ENCODE peak calls at places on chromosomes 3 and 15, in six cellular contexts. R is foreskin fibroblast, Y is mammary epithelial cell, G is Caco-2, Q is fibroblast of pulmonary artery, N is kidney. C is an unnamed sample.

GRCh38 chr15:31358957-31359721 is 32.5 kb downstream of the KLF13 start:
- DNase-seq in R (no peak), Y (no peak), G (no peak), Q (no peak), N (no peak), C (no peak)

GRCh38 chr3:151067158-151067557 is 18.3 kb upstream of the MED12L start:
- DNase-seq in R (no peak), Y (no peak), G (peak), Q (peak), N (no peak), C (peak)

GRCh38 chr3:138861755-138862333 is 27.1 kb upstream of the PIK3CB start:
- DNase-seq in R (peak), Y (peak), G (no peak), Q (peak), N (no peak), C (no peak)

GRCh38 chr15:59556405-59556804 is 55.2 kb upstream of the GCNT3 start:
- DNase-seq in R (no peak), Y (peak), G (no peak), Q (no peak), N (no peak), C (no peak)

GRCh38 chr3:172156309-172156998 is 117.1 kb downstream of the FNDC3B start:
- DNase-seq in R (no peak), Y (peak), G (no peak), Q (no peak), N (peak), C (no peak)

GRCh38 chr15:92677998-92678397 is 22.4 kb upstream of the FAM174B start:
- DNase-seq in R (no peak), Y (no peak), G (no peak), Q (no peak), N (no peak), C (peak)

GRCh38 chr15:51837784-51838183 is 8.3 kb downstream of the TMOD3 start:
- DNase-seq in R (no peak), Y (no peak), G (no peak), Q (peak), N (no peak), C (peak)

GRCh38 chr3:5212625-5213573 is 25.4 kb downstream of the EDEM1 start:
- DNase-seq in R (no peak), Y (no peak), G (no peak), Q (no peak), N (no peak), C (no peak)

GRCh38 chr15:31163769-31164572 is 62.4 kb upstream of the TRPM1 start:
- DNase-seq in R (no peak), Y (peak), G (no peak), Q (peak), N (no peak), C (no peak)

DNA sequence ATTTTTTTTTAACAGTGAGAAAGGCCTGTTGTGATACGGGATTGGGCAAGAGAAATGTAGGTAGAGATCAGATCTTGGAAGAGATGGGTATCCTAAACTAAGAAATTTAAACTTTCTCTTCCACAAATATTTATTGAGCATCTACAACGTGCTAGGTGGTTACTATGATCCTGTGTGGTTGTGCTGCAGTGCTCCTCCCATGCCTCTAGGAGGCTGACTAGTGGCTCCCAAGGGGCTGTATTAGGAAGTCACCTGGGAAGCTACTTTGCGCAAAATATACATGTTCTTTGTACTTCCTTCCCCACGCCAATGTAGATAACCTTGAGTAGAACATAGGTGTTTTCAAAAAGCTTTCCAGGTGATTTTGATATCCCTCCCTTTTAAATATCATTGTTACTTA is 27.2 kb downstream of the USP3 start:
- DNase-seq in R (no peak), Y (no peak), G (no peak), Q (no peak), N (no peak), C (no peak)
- TF ChIP-seq CTCF in R (no peak), Y (peak), G (peak), Q (peak), N (no peak), C (peak)

GRCh38 chr3:184272269-184272668 is 3.6 kb upstream of the ECE2 start:
- DNase-seq in R (no peak), Y (no peak), G (no peak), Q (no peak), N (no peak), C (no peak)

GRCh38 chr3:184275302-184275701 is 520 bp upstream of the ECE2 start:
- DNase-seq in R (no peak), Y (no peak), G (no peak), Q (no peak), N (no peak), C (no peak)

GRCh38 chr3:184277366-184277765 is 1.5 kb downstream of the ECE2 start:
- DNase-seq in R (no peak), Y (no peak), G (no peak), Q (no peak), N (no peak), C (no peak)

DNA sequence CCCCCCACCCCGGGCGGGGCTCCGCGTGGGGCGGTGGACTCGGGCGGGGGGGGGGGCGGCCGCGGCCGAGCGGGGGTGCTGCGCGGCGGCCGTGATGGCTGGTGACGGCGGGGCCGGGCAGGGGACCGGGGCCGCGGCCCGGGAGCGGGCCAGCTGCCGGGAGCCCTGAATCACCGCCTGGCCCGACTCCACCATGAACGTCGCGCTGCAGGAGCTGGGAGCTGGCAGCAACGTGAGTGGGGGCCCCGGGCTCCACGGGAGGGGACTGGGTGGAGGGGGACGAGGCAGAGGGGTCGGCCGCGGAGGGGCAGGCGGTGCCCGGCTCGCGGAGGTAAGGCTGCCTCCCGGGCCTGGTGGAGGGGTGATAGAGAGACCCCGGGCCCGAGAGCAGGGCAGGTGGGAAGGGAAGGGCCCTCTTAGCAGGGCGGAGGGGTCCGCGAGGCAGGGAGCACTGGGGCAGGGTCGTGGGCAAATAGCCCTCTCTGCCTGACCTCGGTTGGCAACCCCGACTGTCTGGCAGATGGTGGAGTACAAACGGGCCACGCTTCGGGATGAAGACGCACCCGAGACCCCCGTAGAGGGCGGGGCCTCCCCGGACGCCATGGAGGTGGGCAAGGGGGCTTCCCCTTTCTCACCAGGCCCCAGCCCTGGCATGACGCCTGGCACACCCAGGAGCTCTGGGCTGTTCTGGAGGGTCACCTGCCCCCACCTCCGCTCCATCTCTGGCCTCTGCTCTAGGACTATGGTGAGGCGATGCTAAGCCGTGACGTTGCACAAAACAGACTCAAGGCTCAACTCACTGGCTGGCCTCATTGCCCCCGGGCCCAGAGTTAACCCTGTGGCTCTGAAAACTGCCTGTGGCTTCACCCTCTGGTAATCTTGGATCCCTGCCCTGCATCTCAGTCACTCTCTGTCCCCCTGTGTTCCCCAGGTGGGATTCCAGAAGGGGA is at the start of gene ECE2:
- DNase-seq in R (no peak), Y (no peak), G (no peak), Q (no peak), N (peak), C (no peak)
- H3K4me3 ChIP-seq in R (no peak), Y (no peak), G (no peak), Q (no peak), N (no peak), C (no peak)

GRCh38 chr15:78004919-78005634 is 72.4 kb downstream of the TBC1D2B start:
- DNase-seq in R (peak), Y (peak), G (no peak), Q (peak), N (peak), C (peak)
- TF ChIP-seq CTCF in R (peak), Y (no peak), G (no peak), Q (peak), N (peak), C (peak)

GRCh38 chr15:63042879-63043340 is 363 bp downstream of the TPM1 start:
- DNase-seq in R (no peak), Y (no peak), G (no peak), Q (no peak), N (no peak), C (peak)
- H3K4me3 ChIP-seq in R (peak), Y (peak), G (peak), Q (peak), N (peak), C (peak)

DNA sequence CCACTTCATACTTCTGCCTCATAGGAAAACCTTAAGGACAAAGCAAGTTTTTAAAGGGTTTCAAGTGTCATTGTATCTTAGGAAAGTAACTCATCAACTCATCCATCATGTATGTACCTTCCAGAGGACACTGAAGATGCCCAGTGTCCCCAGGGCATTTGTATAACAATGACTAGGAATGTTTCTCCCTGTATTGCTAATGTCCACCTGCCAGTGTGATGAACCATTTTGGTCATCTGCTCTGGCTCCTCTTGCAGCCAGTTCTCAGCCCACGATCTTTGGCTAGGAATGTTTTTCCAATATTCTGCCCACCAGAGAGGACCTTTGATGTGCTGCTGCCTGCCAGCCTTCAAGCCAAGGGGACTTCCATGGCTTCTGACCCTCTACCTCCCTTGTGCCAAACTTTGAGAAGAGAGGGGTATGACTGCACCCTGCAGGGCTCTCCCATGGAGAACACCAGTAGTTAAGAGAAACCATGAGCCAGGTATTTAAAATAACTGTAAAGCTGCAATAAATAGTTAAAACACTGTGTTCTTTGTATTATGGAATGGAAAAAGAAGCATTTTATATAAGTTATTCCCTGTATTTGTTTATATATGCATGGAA is 11.4 kb downstream of the LMOD3 start:
- DNase-seq in R (no peak), Y (no peak), G (no peak), Q (no peak), N (no peak), C (no peak)
- TF ChIP-seq CTCF in R (no peak), Y (no peak), G (no peak), Q (no peak), N (no peak), C (no peak)

DNA sequence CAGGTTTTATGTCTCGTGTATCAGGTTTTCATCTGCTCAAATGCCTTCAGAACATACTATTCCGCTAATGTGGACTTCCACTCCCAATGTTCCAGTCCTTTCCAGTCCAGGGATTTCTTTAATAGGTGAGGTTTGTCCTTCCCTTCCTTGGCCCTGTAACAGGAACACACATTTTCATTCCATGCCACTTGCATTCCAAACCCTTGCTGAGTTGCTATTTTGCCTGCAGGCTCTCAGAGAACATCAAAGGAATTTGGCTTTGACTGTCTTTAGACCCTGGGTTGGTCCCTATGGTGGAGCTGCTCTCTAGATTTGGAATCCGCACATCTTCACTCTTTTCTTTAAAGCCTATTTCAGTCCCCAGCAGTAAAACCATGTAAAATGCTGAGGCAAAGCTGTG is 12.3 kb upstream of the ALCAM start:
- DNase-seq in R (no peak), Y (no peak), G (no peak), Q (no peak), N (no peak), C (no peak)
- H3K4me3 ChIP-seq in R (no peak), Y (no peak), G (no peak), Q (no peak), N (peak), C (peak)

GRCh38 chr15:68231102-68231818 is 1.7 kb upstream of the CLN6 start:
- DNase-seq in R (no peak), Y (no peak), G (no peak), Q (no peak), N (peak), C (no peak)

GRCh38 chr15:68228143-68228970 is 1.2 kb downstream of the CLN6 start:
- DNase-seq in R (peak), Y (peak), G (no peak), Q (peak), N (peak), C (peak)

GRCh38 chr15:68228971-68229385 is 550 bp downstream of the CLN6 start:
- DNase-seq in R (no peak), Y (no peak), G (peak), Q (no peak), N (no peak), C (peak)

GRCh38 chr15:68229386-68230156 is at the start of gene CLN6:
- DNase-seq in R (peak), Y (peak), G (peak), Q (peak), N (peak), C (peak)

GRCh38 chr15:68230157-68231100 is 901 bp upstream of the CLN6 start:
- DNase-seq in R (peak), Y (no peak), G (no peak), Q (no peak), N (peak), C (no peak)
- TF ChIP-seq CTCF in R (no peak), Y (no peak), G (no peak), Q (no peak), N (no peak), C (no peak)

GRCh38 chr15:74041311-74041756 is 41.0 kb downstream of the GOLGA6A start:
- DNase-seq in R (no peak), Y (no peak), G (no peak), Q (no peak), N (no peak), C (peak)
- H3K4me3 ChIP-seq in R (no peak), Y (no peak), G (no peak), Q (no peak), N (no peak), C (no peak)

GRCh38 chr15:41996921-41997592 is 23.8 kb downstream of the PLA2G4E start:
- DNase-seq in R (no peak), Y (no peak), G (no peak), Q (no peak), N (peak), C (no peak)
- TF ChIP-seq CTCF in R (no peak), Y (no peak), G (no peak), Q (no peak), N (no peak), C (no peak)